ENCODE peak calls at places on chromosomes 2 and 18, in seven cellular contexts. S is lower lobe of right lung, X is AG09319, B is thoracic aorta, K is adrenal gland, J is GM12878, D is GM23338. M is an unnamed sample.

GRCh38 chr2:150612957-150613710 is 125.7 kb upstream of the RND3 start:
- DNase-seq in S (no peak), K (no peak), B (no peak), X (no peak), D (no peak), J (no peak), M (peak; percentile 64)

GRCh38 chr18:79624356-79624961 is 55.1 kb upstream of the CTDP1 start:
- DNase-seq in B (no peak), X (no peak), K (no peak), S (no peak), J (peak; percentile 13), D (no peak), M (no peak)

GRCh38 chr2:132651115-132652099 is 18.6 kb downstream of the LYPD1 start:
- DNase-seq in J (no peak), B (no peak), X (no peak), K (no peak), S (no peak), D (peak; percentile 64), M (no peak)

GRCh38 chr2:173124441-173124840 is 48.8 kb downstream of the MAP3K20 start:
- DNase-seq in S (no peak), D (no peak), B (no peak), X (no peak), K (no peak), J (no peak), M (no peak)

GRCh38 chr18:50981381-50981780 is 13.5 kb downstream of the ELAC1 start:
- DNase-seq in J (no peak), B (no peak), S (no peak), D (no peak), K (no peak), X (no peak), M (no peak)

GRCh38 chr18:74546751-74547530 is 12.6 kb downstream of the CNDP1 start:
- DNase-seq in B (no peak), D (no peak), S (no peak), J (no peak), X (peak; percentile 7), K (no peak), M (peak; percentile 57)

GRCh38 chr2:79620679-79621078 is 107.8 kb downstream of the CTNNA2 start:
- DNase-seq in K (no peak), J (no peak), X (no peak), B (no peak), S (no peak), D (no peak), M (no peak)

GRCh38 chr2:26429779-26430654 is 28.3 kb downstream of the DRC1 start:
- DNase-seq in K (no peak), X (no peak), S (no peak), D (no peak), J (no peak), B (no peak), M (no peak)

GRCh38 chr2:138485019-138485418 is 16.6 kb upstream of the SPOPL start:
- DNase-seq in X (no peak), J (no peak), D (no peak), K (no peak), B (no peak), S (no peak), M (no peak)

GRCh38 chr2:80073134-80073561 is 231.4 kb downstream of the LRRTM1 start:
- DNase-seq in J (peak; percentile 3), K (peak; percentile 23), S (no peak), B (no peak), D (peak; percentile 91), X (peak; percentile 22), M (peak; percentile 64)

GRCh38 chr18:79405781-79406575 is 10.2 kb downstream of the NFATC1 start:
- DNase-seq in J (peak; percentile 45), S (peak; percentile 84), X (no peak), B (no peak), D (no peak), K (peak; percentile 48), M (no peak)

GRCh38 chr2:23404426-23404825 is 19.4 kb downstream of the KLHL29 start:
- DNase-seq in K (no peak), X (peak; percentile 49), S (no peak), B (no peak), D (peak; percentile 70), J (peak; percentile 26), M (peak; percentile 84)
- TF ChIP-seq CTCF in K (no peak), X (peak; percentile 37), S (peak; percentile 8), B (no peak), D (peak; percentile 36), J (peak; percentile 14), M (peak; percentile 27)

GRCh38 chr2:64699712-64700111 is 46.0 kb upstream of the SERTAD2 start:
- DNase-seq in J (peak; percentile 63), S (no peak), K (no peak), D (peak; percentile 60), B (no peak), X (no peak), M (no peak)
- TF ChIP-seq CTCF in J (peak; percentile 20), S (no peak), K (no peak), D (peak; percentile 37), B (no peak), X (no peak), M (no peak)

GRCh38 chr2:73983322-73984202 is 1.1 kb upstream of the TET3 start:
- DNase-seq in D (peak; percentile 77), J (no peak), B (no peak), K (peak; percentile 30), S (peak; percentile 96), X (no peak), M (no peak)
- TF ChIP-seq CTCF in D (no peak), J (no peak), B (no peak), K (no peak), S (no peak), X (no peak), M (no peak)

DNA sequence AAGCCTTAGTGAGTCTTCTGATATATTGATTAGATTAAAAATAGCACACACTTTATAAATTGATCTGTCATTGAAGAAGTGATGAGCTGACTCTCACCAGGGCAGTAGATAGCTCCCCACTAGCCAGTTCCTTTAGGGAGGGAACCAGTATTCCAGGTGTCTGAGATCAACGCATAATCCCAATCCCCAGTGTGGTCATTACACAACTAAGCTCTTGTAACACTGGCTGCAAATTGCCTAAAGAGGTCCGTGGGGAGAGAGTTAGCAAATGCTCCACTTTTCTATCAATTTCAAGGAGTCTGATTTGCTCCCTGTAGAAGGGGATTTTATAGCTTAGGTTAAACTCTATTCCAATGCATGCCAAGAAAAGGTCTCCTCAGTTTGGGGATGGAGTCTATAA is 7.7 kb downstream of the SLC14A1 start:
- DNase-seq in J (no peak), B (no peak), S (no peak), X (no peak), D (no peak), K (no peak), M (peak; percentile 32)
- TF ChIP-seq CTCF in J (no peak), B (no peak), S (no peak), X (no peak), D (no peak), K (no peak), M (no peak)

GRCh38 chr2:193584522-193584938 is 1389.8 kb upstream of the TMEFF2 start:
- DNase-seq in J (no peak), D (peak; percentile 65), S (no peak), X (no peak), B (no peak), K (no peak), M (no peak)
- TF ChIP-seq CTCF in J (peak; percentile 64), D (peak; percentile 45), S (no peak), X (no peak), B (no peak), K (no peak), M (peak; percentile 16)

GRCh38 chr2:71634571-71634970 is 181.2 kb downstream of the DYSF start:
- DNase-seq in S (no peak), K (no peak), X (no peak), B (no peak), D (no peak), J (no peak), M (no peak)
- TF ChIP-seq CTCF in S (no peak), K (no peak), X (no peak), B (no peak), D (no peak), J (no peak), M (no peak)

GRCh38 chr2:229133155-229133772 is 137.8 kb downstream of the PID1 start:
- DNase-seq in S (no peak), D (peak; percentile 64), K (peak; percentile 35), J (no peak), B (no peak), X (peak; percentile 11), M (peak; percentile 65)
- TF ChIP-seq CTCF in S (peak; percentile 41), D (peak; percentile 61), K (peak; percentile 40), J (no peak), B (peak; percentile 40), X (peak; percentile 48), M (peak; percentile 69)

M was measured in fibroblast of villous mesenchyme.